ENCODE peak calls at places on chromosome 20, in six cellular contexts. O is neural progenitor cell, S is A673, E is PC-3, T is heart left ventricle, X is stomach. M is an unnamed sample.

GRCh38 chr20:45866454-45866853 is 9.0 kb downstream of the ZSWIM3 start:
- DNase-seq in T (no peak), E (no peak), X (no peak), O (no peak), S (no peak), M (no peak)

GRCh38 chr20:32823078-32823477 is 3.3 kb downstream of the MAPRE1 start:
- DNase-seq in S (peak; percentile 16), T (no peak), E (peak; percentile 50), O (peak; percentile 16), X (no peak), M (peak; percentile 75)

GRCh38 chr20:34066476-34067090 is 45.5 kb downstream of the EIF2S2 start:
- DNase-seq in O (no peak), S (peak; percentile 76), X (no peak), E (peak; percentile 39), T (no peak), M (no peak)

GRCh38 chr20:43949741-43950618 is 35.3 kb downstream of the TOX2 start:
- DNase-seq in S (no peak), E (no peak), X (peak; percentile 52), O (no peak), T (peak; percentile 79), M (no peak)

GRCh38 chr20:21433329-21433890 is 36.1 kb upstream of the NKX2-4 start:
- DNase-seq in O (no peak), E (peak; percentile 56), T (no peak), X (no peak), S (no peak), M (peak; percentile 36)

GRCh38 chr20:58174708-58175287 is 53.7 kb downstream of the ANKRD60 start:
- DNase-seq in O (peak; percentile 37), X (no peak), S (no peak), E (no peak), T (peak; percentile 75), M (no peak)

GRCh38 chr20:34579191-34579661 is 20.7 kb downstream of the MAP1LC3A start:
- DNase-seq in T (no peak), O (no peak), S (peak; percentile 35), E (peak; percentile 93), X (peak; percentile 70), M (peak; percentile 68)

GRCh38 chr20:58306421-58307261 is 2.9 kb upstream of the RAB22A start:
- DNase-seq in X (peak; percentile 62), S (no peak), E (peak; percentile 57), T (no peak), O (no peak), M (peak; percentile 84)

GRCh38 chr20:50870572-50871161 is 60.6 kb downstream of the ADNP start:
- DNase-seq in X (no peak), S (no peak), O (peak; percentile 95), E (no peak), T (peak; percentile 51), M (peak; percentile 39)

GRCh38 chr20:49687595-49688567 is 25.8 kb downstream of the B4GALT5 start:
- DNase-seq in T (no peak), E (no peak), S (no peak), O (peak; percentile 81), X (no peak), M (no peak)

GRCh38 chr20:57694481-57694880 is 15.3 kb downstream of the PMEPA1 start:
- DNase-seq in X (no peak), T (no peak), S (no peak), E (peak; percentile 43), O (no peak), M (no peak)

GRCh38 chr20:1307571-1307971 is 21.4 kb downstream of the SDCBP2 start:
- DNase-seq in T (no peak), S (no peak), X (no peak), O (no peak), E (no peak), M (no peak)

GRCh38 chr20:46951405-46951804 is 56.8 kb downstream of the EYA2 start:
- DNase-seq in E (peak; percentile 51), T (no peak), O (no peak), S (no peak), X (no peak), M (no peak)

GRCh38 chr20:3328501-3328900 is 79.0 kb downstream of the DNAAF9 start:
- DNase-seq in E (no peak), X (no peak), T (no peak), S (no peak), O (no peak), M (no peak)

GRCh38 chr20:36373089-36373488 is 67.0 kb downstream of the DLGAP4 start:
- DNase-seq in S (no peak), O (no peak), T (no peak), E (no peak), X (no peak), M (no peak)
- TF ChIP-seq CTCF in S (no peak), O (no peak), T (no peak), E (no peak), X (no peak), M (no peak)

DNA sequence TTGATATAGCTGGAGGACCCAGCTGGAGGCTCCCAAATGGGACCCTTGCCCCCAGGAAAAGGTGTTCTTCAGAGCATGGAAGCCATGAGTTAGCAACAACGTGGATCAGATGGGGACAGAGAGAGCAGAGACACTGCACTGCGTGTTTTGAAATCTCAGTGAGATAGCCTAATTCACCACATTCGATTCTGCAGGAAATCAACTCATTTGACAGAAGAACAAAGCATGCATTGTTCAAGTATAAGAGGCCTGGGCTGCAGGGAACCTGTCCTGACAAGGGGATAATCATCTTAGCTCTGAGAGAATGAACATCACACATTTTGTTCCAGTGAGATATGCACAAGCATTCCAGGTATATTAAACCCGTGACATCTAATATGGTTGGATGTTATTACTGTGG is 450.2 kb downstream of the CDH26 start:
- DNase-seq in T (no peak), O (peak; percentile 9), E (no peak), S (no peak), X (no peak), M (no peak)
- H3K4me1 ChIP-seq in T (no peaks in the 10 kb centered on the region), O (peaks cover 2% of the 10 kb centered on the region), E (no peaks in the 10 kb centered on the region), S (no peaks in the 10 kb centered on the region), X (no peaks in the 10 kb centered on the region), M (peaks cover 4% of the 10 kb centered on the region)

GRCh38 chr20:48079028-48079427 is 293.7 kb upstream of the SULF2 start:
- DNase-seq in X (no peak), E (no peak), S (no peak), T (no peak), O (no peak), M (no peak)

GRCh38 chr20:48080583-48080982 is 295.3 kb upstream of the SULF2 start:
- DNase-seq in O (no peak), E (no peak), T (no peak), X (no peak), S (no peak), M (no peak)

GRCh38 chr20:48076247-48076646 is 291.0 kb upstream of the SULF2 start:
- DNase-seq in S (no peak), O (no peak), T (no peak), X (no peak), E (no peak), M (no peak)

GRCh38 chr20:48075591-48076174 is 290.4 kb upstream of the SULF2 start:
- DNase-seq in E (no peak), X (no peak), O (no peak), S (no peak), T (no peak), M (no peak)

DNA sequence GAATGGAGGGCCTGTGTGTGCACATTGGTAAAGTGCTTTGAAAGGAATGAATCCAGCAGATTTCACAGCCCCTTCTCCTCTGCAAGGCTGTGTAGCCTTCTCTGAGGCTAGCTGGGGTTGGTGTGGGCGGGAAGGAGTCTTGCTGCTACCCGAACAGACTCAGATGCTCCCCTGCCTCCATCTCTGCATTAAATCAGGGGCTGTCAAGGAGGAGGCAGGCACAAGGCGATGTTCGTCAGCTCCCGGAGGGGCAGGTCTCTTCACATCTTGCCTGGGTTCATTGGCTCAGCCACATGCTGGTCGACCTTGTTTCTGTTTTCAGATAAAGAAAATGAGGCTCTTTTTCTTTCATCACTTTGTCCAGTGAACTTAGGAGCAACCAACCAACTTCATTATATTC is 291.5 kb upstream of the SULF2 start:
- DNase-seq in E (no peak), X (no peak), O (no peak), T (no peak), S (no peak), M (no peak)
- TF ChIP-seq CTCF in E (no peak), X (no peak), O (no peak), T (no peak), S (no peak), M (no peak)

DNA sequence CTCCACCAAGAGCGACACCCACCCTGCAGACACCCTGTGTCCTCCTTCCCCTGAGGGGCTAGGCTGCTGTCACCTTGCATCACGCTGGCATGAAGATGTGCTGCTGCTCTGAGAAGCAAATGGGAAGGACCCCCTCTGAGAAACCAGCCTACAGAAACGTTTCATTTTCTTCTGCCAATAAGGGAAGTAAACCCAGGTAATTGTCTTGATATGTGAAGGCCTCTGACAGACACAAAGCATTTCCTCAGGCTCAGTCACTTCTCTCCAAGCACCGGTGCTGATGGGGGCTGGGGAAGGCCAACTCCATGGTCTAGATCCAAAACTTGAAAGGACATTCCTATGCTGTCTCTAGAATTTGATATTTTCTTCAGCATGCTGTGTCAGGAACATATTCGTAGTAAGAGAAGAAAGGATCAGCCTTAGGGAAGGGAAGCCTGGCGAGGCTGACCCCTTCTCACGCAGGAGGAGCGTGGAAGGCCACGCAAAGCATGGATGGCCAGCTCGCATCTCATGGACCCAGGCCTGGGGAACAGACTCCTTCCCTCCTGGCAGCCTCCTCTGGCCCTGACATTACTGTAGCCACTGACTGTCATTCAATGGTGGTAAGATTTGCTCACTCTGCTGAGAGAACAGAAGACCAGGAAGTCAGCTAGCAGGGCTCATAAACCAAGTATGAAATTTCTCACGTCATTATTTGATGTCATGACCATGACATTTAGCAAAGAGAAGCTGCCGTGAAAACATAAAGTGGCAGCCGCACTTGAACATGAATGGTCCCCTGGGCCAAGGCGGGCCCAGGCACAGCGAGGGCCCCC is 20.4 kb downstream of the ACSS1 start:
- DNase-seq in O (no peak), X (no peak), S (no peak), E (no peak), T (no peak), M (no peak)
- H3K4me1 ChIP-seq in O (peaks cover 5% of the 10 kb centered on the region), X (peaks cover 100% of the 10 kb centered on the region), S (peaks cover 45% of the 10 kb centered on the region), E (peaks cover 14% of the 10 kb centered on the region), T (peaks cover 95% of the 10 kb centered on the region), M (peaks cover 6% of the 10 kb centered on the region)

GRCh38 chr20:56420940-56421688 is 9.1 kb downstream of the CASS4 start:
- DNase-seq in T (no peak), E (no peak), O (no peak), X (no peak), S (no peak), M (no peak)

GRCh38 chr20:56420028-56420427 is 8.0 kb downstream of the CASS4 start:
- DNase-seq in T (no peak), O (no peak), S (no peak), E (no peak), X (no peak), M (no peak)

GRCh38 chr20:56422131-56422823 is 10.2 kb downstream of the CASS4 start:
- DNase-seq in S (peak; percentile 15), X (no peak), O (no peak), T (no peak), E (peak; percentile 92), M (peak; percentile 85)

GRCh38 chr20:56424931-56425330 is 12.9 kb downstream of the CASS4 start:
- DNase-seq in E (no peak), T (no peak), X (no peak), O (no peak), S (no peak), M (no peak)

GRCh38 chr20:56422824-56423189 is 10.7 kb downstream of the CASS4 start:
- DNase-seq in O (no peak), X (no peak), T (no peak), E (no peak), S (no peak), M (no peak)
- TF ChIP-seq CTCF in O (no peak), X (no peak), T (no peak), E (no peak), S (no peak), M (no peak)

GRCh38 chr20:25619514-25619913 is 4.3 kb downstream of the NANP start:
- DNase-seq in O (no peak), E (no peak), S (no peak), T (no peak), X (no peak), M (no peak)
- H3K4me1 ChIP-seq in O (peaks cover 7% of the 10 kb centered on the region), E (peaks cover 16% of the 10 kb centered on the region), S (peaks cover 6% of the 10 kb centered on the region), T (peaks cover 12% of the 10 kb centered on the region), X (peaks cover 27% of the 10 kb centered on the region), M (peaks cover 14% of the 10 kb centered on the region)

M was measured in astrocyte.